ENCODE peak calls at places on chromosomes 2 and 18, in eight cellular contexts. Y is right atrium auricular region, O is lower leg skin, C is GM10248, X is coronary artery, N is left ventricle myocardium inferior, U is suprapubic skin, R is WERI-Rb-1. G is an unnamed sample.

GRCh38 chr2:120108049-120108448 is 95.2 kb downstream of the EPB41L5 start:
- DNase-seq in Y (no peak), O (peak), C (no peak), X (no peak), N (no peak), U (no peak), R (no peak), G (no peak)

GRCh38 chr18:22169889-22170420 is 566 bp downstream of the GATA6 start:
- DNase-seq in Y (no peak), O (no peak), C (no peak), X (no peak), N (peak), U (no peak), R (no peak), G (peak)

GRCh38 chr2:151381266-151381665 is 23.9 kb downstream of the TNFAIP6 start:
- DNase-seq in Y (no peak), O (no peak), C (no peak), X (no peak), N (no peak), U (no peak), R (no peak), G (no peak)

GRCh38 chr2:232013701-232014353 is 52.3 kb downstream of the DIS3L2 start:
- DNase-seq in Y (no peak), O (no peak), C (no peak), X (no peak), N (no peak), U (no peak), R (no peak), G (peak)

GRCh38 chr18:29840101-29840500 is 1202.4 kb downstream of the DSC3 start:
- DNase-seq in Y (no peak), O (no peak), C (no peak), X (no peak), N (no peak), U (no peak), R (no peak), G (no peak)

GRCh38 chr2:72981516-72981915 is 64.2 kb downstream of the EMX1 start:
- DNase-seq in Y (no peak), O (no peak), C (no peak), X (no peak), N (no peak), U (no peak), R (no peak), G (no peak)

GRCh38 chr2:212495076-212495475 is 43.5 kb downstream of the ERBB4 start:
- DNase-seq in Y (no peak), O (no peak), C (no peak), X (no peak), N (no peak), U (no peak), R (no peak), G (no peak)

GRCh38 chr18:3623769-3624545 is 174.0 kb downstream of the TGIF1 start:
- DNase-seq in Y (peak), O (peak), C (no peak), X (peak), N (peak), U (peak), R (peak), G (no peak)

GRCh38 chr2:127762846-127763245 is 48.1 kb downstream of the WDR33 start:
- DNase-seq in Y (no peak), O (no peak), C (no peak), X (no peak), N (no peak), U (no peak), R (no peak), G (no peak)

GRCh38 chr18:6367208-6367607 is 47.5 kb downstream of the L3MBTL4 start:
- DNase-seq in Y (no peak), O (no peak), C (no peak), X (no peak), N (no peak), U (no peak), R (no peak), G (no peak)

GRCh38 chr18:6363216-6363615 is 51.5 kb downstream of the L3MBTL4 start:
- DNase-seq in Y (no peak), O (no peak), C (peak), X (no peak), N (no peak), U (no peak), R (no peak), G (peak)

GRCh38 chr18:6365385-6365784 is 49.3 kb downstream of the L3MBTL4 start:
- DNase-seq in Y (no peak), O (no peak), C (no peak), X (no peak), N (no peak), U (no peak), R (no peak), G (no peak)

GRCh38 chr18:6368017-6368416 is 46.7 kb downstream of the L3MBTL4 start:
- DNase-seq in Y (no peak), O (no peak), C (no peak), X (no peak), N (no peak), U (no peak), R (no peak), G (no peak)

GRCh38 chr18:6366776-6367175 is 47.9 kb downstream of the L3MBTL4 start:
- DNase-seq in Y (no peak), O (no peak), C (no peak), X (no peak), N (no peak), U (no peak), R (no peak), G (no peak)
- TF ChIP-seq CTCF in Y (no peak), O (no peak), C (no peak), X (no peak), N (no peak), U (no peak), R (no peak), G (no peak)

DNA sequence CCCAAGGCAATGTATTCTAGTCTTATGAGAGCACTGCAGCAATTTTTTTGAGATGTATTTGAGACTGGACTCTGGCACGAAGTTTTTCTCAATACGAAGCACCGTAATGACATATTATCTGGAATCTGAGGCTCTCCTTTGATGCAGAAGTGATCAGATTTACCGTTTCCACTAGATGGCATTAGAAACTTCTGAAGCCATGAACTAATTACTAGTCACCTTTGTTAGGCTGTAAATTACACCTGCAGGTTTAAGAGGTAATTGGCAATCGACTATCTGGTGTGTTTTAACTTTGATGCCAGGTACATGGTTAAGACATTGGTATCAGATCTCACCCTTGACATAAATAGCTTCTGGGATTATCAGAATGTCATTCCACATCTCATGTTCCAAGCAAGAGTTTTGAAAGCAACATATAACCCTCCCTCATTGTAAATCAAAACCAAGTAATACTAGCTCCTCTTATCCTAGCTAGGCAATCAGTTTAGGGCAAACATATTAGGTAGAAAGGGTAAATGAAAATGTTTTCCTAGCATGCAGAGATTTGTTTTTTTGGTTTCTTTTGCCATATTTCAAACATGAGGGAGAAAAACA is 254.6 kb upstream of the SPRED2 start:
- DNase-seq in Y (no peak), O (no peak), C (no peak), X (no peak), N (no peak), U (no peak), R (no peak), G (no peak)
- TF ChIP-seq CTCF in Y (no peak), O (no peak), C (no peak), X (no peak), N (no peak), U (no peak), R (peak), G (no peak)

DNA sequence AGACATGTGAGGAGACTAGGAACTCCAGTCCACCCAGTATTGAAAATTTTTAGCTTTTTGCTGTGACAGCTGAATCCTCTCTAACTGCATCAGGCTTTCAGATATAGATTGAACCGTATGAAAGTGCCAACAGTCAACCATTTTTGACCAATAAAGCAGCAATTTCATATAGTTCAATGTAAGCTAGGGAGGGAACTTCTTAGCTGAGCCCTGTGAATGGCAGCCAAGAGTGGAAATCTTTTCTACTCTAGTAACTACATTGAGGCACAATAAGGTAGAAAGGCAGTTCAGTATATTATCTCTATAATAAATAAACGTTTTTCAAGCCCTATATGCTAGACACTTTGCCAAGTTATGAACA is 96.3 kb upstream of the TANK start:
- DNase-seq in Y (no peak), O (no peak), C (no peak), X (no peak), N (no peak), U (no peak), R (no peak), G (no peak)
- TF ChIP-seq CTCF in Y (peak), O (no peak), C (no peak), X (no peak), N (peak), U (no peak), R (no peak), G (no peak)

GRCh38 chr18:27124196-27124595 is 60.9 kb downstream of the CHST9 start:
- DNase-seq in Y (no peak), O (no peak), C (no peak), X (no peak), N (no peak), U (no peak), R (no peak), G (no peak)
- TF ChIP-seq CTCF in Y (no peak), O (no peak), C (no peak), X (no peak), N (no peak), U (no peak), R (no peak), G (no peak)

GRCh38 chr2:226799976-226800940 is 638 bp upstream of the IRS1 start:
- DNase-seq in Y (peak), O (peak), C (no peak), X (peak), N (peak), U (peak), R (peak), G (no peak)
- TF ChIP-seq CTCF in Y (peak), O (no peak), C (no peak), X (no peak), N (no peak), U (no peak), R (no peak), G (peak)